ENCODE peak calls at places on chromosome 13, in eight cellular contexts. A is amniotic stem cell; M is body of pancreas; L is fibroblast of mammary gland; X is neural crest cell; B is naive thymus-derived CD8-positive, alpha-beta T cell; W is iPS-NIHi11; V is germinal center. N is an unnamed sample.

GRCh38 chr13:20901668-20902437 is 693 bp downstream of the XPO4 start:
- DNase-seq in A (no peak), X (peak; percentile 11), B (no peak), M (peak; percentile 29), L (peak; percentile 38), W (peak; percentile 55), V (peak; percentile 24), N (peak; percentile 30)

GRCh38 chr13:25001807-25002206 is 94.1 kb upstream of the PABPC3 start:
- DNase-seq in V (no peak), X (no peak), L (no peak), B (no peak), A (no peak), M (no peak), W (no peak), N (no peak)

GRCh38 chr13:71867101-71867814 is at the start of gene DACH1:
- DNase-seq in M (peak; percentile 55), A (peak; percentile 17), W (peak; percentile 33), X (peak; percentile 44), L (peak; percentile 12), V (no peak), B (no peak), N (peak; percentile 81)

GRCh38 chr13:24254151-24254810 is 55.1 kb upstream of the C1QTNF9 start:
- DNase-seq in L (peak; percentile 91), B (peak; percentile 80), A (no peak), X (no peak), M (no peak), W (no peak), V (no peak), N (no peak)

GRCh38 chr13:113820813-113821651 is 42.8 kb downstream of the GAS6 start:
- DNase-seq in A (peak; percentile 91), B (no peak), W (no peak), M (peak; percentile 44), X (no peak), L (peak; percentile 99), V (no peak), N (peak; percentile 89)

GRCh38 chr13:76885203-76886004 is 801 bp downstream of the KCTD12 start:
- DNase-seq in M (peak; percentile 67), L (peak; percentile 69), W (peak; percentile 51), B (peak; percentile 74), X (peak; percentile 40), A (peak; percentile 43), V (peak; percentile 61), N (peak; percentile 76)

GRCh38 chr13:59755647-59756290 is 408.0 kb downstream of the DIAPH3 start:
- DNase-seq in V (no peak), L (no peak), A (no peak), B (no peak), W (no peak), M (no peak), X (no peak), N (no peak)

GRCh38 chr13:101346942-101347728 is 69.2 kb downstream of the NALCN start:
- DNase-seq in A (no peak), M (no peak), V (no peak), B (no peak), X (no peak), W (no peak), L (peak; percentile 37), N (no peak)

GRCh38 chr13:41295973-41296372 is 15.1 kb upstream of the NAA16 start:
- DNase-seq in A (no peak), V (no peak), B (no peak), W (no peak), X (no peak), M (no peak), L (no peak), N (no peak)

GRCh38 chr13:98761126-98761978 is 8.9 kb upstream of the SLC15A1 start:
- DNase-seq in A (no peak), W (no peak), L (peak; percentile 85), B (no peak), V (no peak), M (no peak), X (no peak), N (no peak)